ENCODE peak calls at places on chromosome 4, in eight cellular contexts. One of them, this sample, is unnamed.

GRCh38 chr4:110770353-110770752 is 147.5 kb upstream of the PITX2 start:
- DNase-seq in K562: no peak
- DNase-seq in heart left ventricle: no peak
- DNase-seq in left ventricle myocardium inferior: no peak
- DNase-seq in tibial artery: no peak
- DNase-seq in uterus: no peak
- DNase-seq in GM23248: no peak
- DNase-seq in mesendoderm: no peak
- DNase-seq in this sample: no peak

GRCh38 chr4:74453846-74454742 is 9.2 kb downstream of the AREG start:
- DNase-seq in left ventricle myocardium inferior: no peak
- DNase-seq in K562: no peak
- DNase-seq in GM23248: no peak
- DNase-seq in tibial artery: no peak
- DNase-seq in uterus: no peak
- DNase-seq in mesendoderm: no peak
- DNase-seq in heart left ventricle: no peak
- DNase-seq in this sample: no peak

GRCh38 chr4:54439831-54440243 is 210.7 kb downstream of the PDGFRA start:
- DNase-seq in left ventricle myocardium inferior: peak; percentile 17
- DNase-seq in tibial artery: peak; percentile 45
- DNase-seq in mesendoderm: no peak
- DNase-seq in uterus: peak; percentile 15
- DNase-seq in GM23248: peak; percentile 71
- DNase-seq in K562: peak; percentile 14
- DNase-seq in heart left ventricle: peak; percentile 34
- DNase-seq in this sample: no peak

GRCh38 chr4:145937021-145937861 is 1.4 kb downstream of the ZNF827 start:
- DNase-seq in tibial artery: peak; percentile 57
- DNase-seq in mesendoderm: peak; percentile 83
- DNase-seq in GM23248: peak; percentile 79
- DNase-seq in heart left ventricle: peak; percentile 75
- DNase-seq in uterus: peak; percentile 67
- DNase-seq in K562: no peak
- DNase-seq in left ventricle myocardium inferior: peak; percentile 67
- DNase-seq in this sample: peak; percentile 80

GRCh38 chr4:118969359-118969758 is 80.7 kb downstream of the SYNPO2 start:
- DNase-seq in K562: peak; percentile 28
- DNase-seq in mesendoderm: peak; percentile 44
- DNase-seq in uterus: peak; percentile 73
- DNase-seq in heart left ventricle: peak; percentile 63
- DNase-seq in left ventricle myocardium inferior: peak; percentile 51
- DNase-seq in tibial artery: peak; percentile 84
- DNase-seq in GM23248: peak; percentile 86
- DNase-seq in this sample: peak; percentile 51

GRCh38 chr4:2586502-2586901 is 50.1 kb downstream of the FAM193A start:
- DNase-seq in left ventricle myocardium inferior: no peak
- DNase-seq in mesendoderm: no peak
- DNase-seq in uterus: no peak
- DNase-seq in K562: no peak
- DNase-seq in heart left ventricle: no peak
- DNase-seq in tibial artery: no peak
- DNase-seq in GM23248: no peak
- DNase-seq in this sample: no peak

GRCh38 chr4:24372341-24372740 is 212.0 kb downstream of the DHX15 start:
- DNase-seq in K562: no peak
- DNase-seq in uterus: no peak
- DNase-seq in tibial artery: no peak
- DNase-seq in mesendoderm: no peak
- DNase-seq in left ventricle myocardium inferior: no peak
- DNase-seq in heart left ventricle: no peak
- DNase-seq in GM23248: no peak
- DNase-seq in this sample: no peak

GRCh38 chr4:3269105-3269927 is 20.4 kb downstream of the MSANTD1 start:
- DNase-seq in heart left ventricle: no peak
- DNase-seq in GM23248: no peak
- DNase-seq in tibial artery: peak; percentile 17
- DNase-seq in mesendoderm: no peak
- DNase-seq in uterus: no peak
- DNase-seq in K562: no peak
- DNase-seq in left ventricle myocardium inferior: peak; percentile 9
- DNase-seq in this sample: no peak

GRCh38 chr4:931194-931959 is 739 bp downstream of the GAK start:
- DNase-seq in left ventricle myocardium inferior: no peak
- DNase-seq in heart left ventricle: no peak
- DNase-seq in tibial artery: no peak
- DNase-seq in K562: peak; percentile 44
- DNase-seq in GM23248: peak; percentile 90
- DNase-seq in mesendoderm: no peak
- DNase-seq in uterus: no peak
- DNase-seq in this sample: peak; percentile 13

GRCh38 chr4:3079694-3080123 is 5.2 kb downstream of the HTT start:
- DNase-seq in uterus: no peak
- DNase-seq in GM23248: no peak
- DNase-seq in mesendoderm: no peak
- DNase-seq in heart left ventricle: no peak
- DNase-seq in tibial artery: no peak
- DNase-seq in left ventricle myocardium inferior: no peak
- DNase-seq in K562: peak; percentile 87
- DNase-seq in this sample: no peak

GRCh38 chr4:57966987-57967760 is 857.0 kb upstream of the IGFBP7 start:
- DNase-seq in GM23248: no peak
- DNase-seq in tibial artery: no peak
- DNase-seq in uterus: no peak
- DNase-seq in left ventricle myocardium inferior: no peak
- DNase-seq in K562: no peak
- DNase-seq in mesendoderm: no peak
- DNase-seq in heart left ventricle: no peak
- DNase-seq in this sample: no peak

GRCh38 chr4:184850431-184851199 is 24.8 kb upstream of the ACSL1 start:
- DNase-seq in left ventricle myocardium inferior: no peak
- DNase-seq in K562: no peak
- DNase-seq in uterus: no peak
- DNase-seq in GM23248: no peak
- DNase-seq in heart left ventricle: no peak
- DNase-seq in mesendoderm: no peak
- DNase-seq in tibial artery: no peak
- DNase-seq in this sample: no peak

GRCh38 chr4:95985791-95986190 is 145.9 kb downstream of the PDHA2 start:
- DNase-seq in tibial artery: no peak
- DNase-seq in mesendoderm: no peak
- DNase-seq in heart left ventricle: no peak
- DNase-seq in uterus: no peak
- DNase-seq in GM23248: no peak
- DNase-seq in K562: no peak
- DNase-seq in left ventricle myocardium inferior: no peak
- DNase-seq in this sample: no peak

GRCh38 chr4:1239141-1239948 is 9.6 kb downstream of the CTBP1 start:
- DNase-seq in mesendoderm: no peak
- DNase-seq in uterus: peak; percentile 12
- DNase-seq in GM23248: no peak
- DNase-seq in K562: no peak
- DNase-seq in tibial artery: peak; percentile 15
- DNase-seq in heart left ventricle: peak; percentile 20
- DNase-seq in left ventricle myocardium inferior: peak; percentile 12
- DNase-seq in this sample: no peak

GRCh38 chr4:119394826-119395225 is 72.9 kb upstream of the FABP2 start:
- DNase-seq in heart left ventricle: no peak
- DNase-seq in K562: peak; percentile 6
- DNase-seq in tibial artery: no peak
- DNase-seq in GM23248: no peak
- DNase-seq in mesendoderm: no peak
- DNase-seq in left ventricle myocardium inferior: no peak
- DNase-seq in uterus: no peak
- DNase-seq in this sample: no peak

GRCh38 chr4:20676773-20677172 is 23.5 kb upstream of the PACRGL start:
- DNase-seq in left ventricle myocardium inferior: no peak
- DNase-seq in uterus: peak; percentile 23
- DNase-seq in GM23248: no peak
- DNase-seq in K562: no peak
- DNase-seq in heart left ventricle: no peak
- DNase-seq in tibial artery: no peak
- DNase-seq in mesendoderm: no peak
- DNase-seq in this sample: no peak

GRCh38 chr4:77201343-77201742 is 44.3 kb downstream of the CCNG2 start:
- DNase-seq in tibial artery: no peak
- DNase-seq in heart left ventricle: no peak
- DNase-seq in left ventricle myocardium inferior: no peak
- DNase-seq in mesendoderm: no peak
- DNase-seq in GM23248: peak; percentile 75
- DNase-seq in uterus: no peak
- DNase-seq in K562: no peak
- DNase-seq in this sample: no peak

GRCh38 chr4:109816082-109816442 is 500 bp downstream of the GAR1 start:
- DNase-seq in left ventricle myocardium inferior: no peak
- DNase-seq in heart left ventricle: no peak
- DNase-seq in K562: peak; percentile 36
- DNase-seq in tibial artery: no peak
- DNase-seq in uterus: no peak
- DNase-seq in mesendoderm: no peak
- DNase-seq in GM23248: peak; percentile 56
- DNase-seq in this sample: peak; percentile 5

GRCh38 chr4:164731827-164732474 is 22.0 kb upstream of the SMIM31 start:
- DNase-seq in heart left ventricle: peak; percentile 31
- DNase-seq in left ventricle myocardium inferior: peak; percentile 14
- DNase-seq in GM23248: peak; percentile 57
- DNase-seq in uterus: peak; percentile 19
- DNase-seq in mesendoderm: peak; percentile 57
- DNase-seq in K562: peak; percentile 57
- DNase-seq in tibial artery: no peak
- DNase-seq in this sample: peak; percentile 25

DNA sequence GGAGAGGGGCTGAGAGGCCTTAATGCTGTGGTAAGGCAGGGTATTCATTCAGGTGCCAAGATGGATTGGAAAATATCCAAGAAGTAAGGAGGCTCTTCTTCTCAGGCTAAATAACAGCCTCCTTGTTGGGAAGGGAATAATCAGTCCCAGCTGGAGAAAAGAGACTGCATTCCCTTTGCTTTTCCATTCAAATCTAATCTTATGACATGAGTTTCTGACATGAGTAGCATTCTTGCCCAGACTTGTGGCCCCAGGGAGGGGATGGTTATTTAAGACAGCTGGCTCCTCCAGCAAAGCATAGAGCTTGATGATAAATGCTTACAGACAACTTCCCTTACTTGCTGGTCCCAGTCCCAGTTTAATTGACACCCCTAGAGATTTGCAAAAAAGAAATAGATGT is 98.3 kb downstream of the DCLK2 start:
- DNase-seq in GM23248: peak; percentile 32
- DNase-seq in mesendoderm: no peak
- DNase-seq in uterus: no peak
- DNase-seq in heart left ventricle: peak; percentile 61
- DNase-seq in tibial artery: no peak
- DNase-seq in left ventricle myocardium inferior: peak; percentile 31
- DNase-seq in K562: no peak
- DNase-seq in this sample: no peak
- H3K4me1 ChIP-seq in GM23248: peaks cover 6% of the 10 kb centered on the region
- H3K4me1 ChIP-seq in mesendoderm: no peaks in the 10 kb centered on the region
- H3K4me1 ChIP-seq in uterus: no peaks in the 10 kb centered on the region
- H3K4me1 ChIP-seq in heart left ventricle: peaks cover 60% of the 10 kb centered on the region
- H3K4me1 ChIP-seq in tibial artery: peaks cover 31% of the 10 kb centered on the region
- H3K4me1 ChIP-seq in left ventricle myocardium inferior: peaks cover 63% of the 10 kb centered on the region
- H3K4me1 ChIP-seq in K562: no peaks in the 10 kb centered on the region
- H3K4me1 ChIP-seq in this sample: peaks cover 21% of the 10 kb centered on the region

DNA sequence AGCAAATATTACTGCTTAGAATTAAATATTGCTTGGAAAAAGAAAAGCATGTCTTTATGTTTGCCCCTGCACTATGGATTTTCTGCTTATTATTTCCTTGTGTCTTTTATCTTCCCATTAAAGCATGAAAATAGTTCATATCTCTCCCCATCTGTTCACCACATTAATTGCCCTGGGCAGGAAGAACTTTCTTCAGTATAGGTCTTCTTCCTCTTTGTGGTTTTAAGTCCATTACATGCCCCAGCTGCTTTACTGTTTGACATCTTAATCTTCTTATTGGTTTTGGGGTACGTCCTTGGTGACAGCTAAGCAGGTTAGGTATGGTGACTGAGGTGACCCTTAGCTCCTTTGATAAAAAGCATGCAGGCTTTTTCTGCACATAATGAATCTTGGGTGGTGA is 157.3 kb downstream of the AASDH start:
- DNase-seq in uterus: no peak
- DNase-seq in K562: no peak
- DNase-seq in GM23248: no peak
- DNase-seq in left ventricle myocardium inferior: no peak
- DNase-seq in mesendoderm: no peak
- DNase-seq in tibial artery: no peak
- DNase-seq in heart left ventricle: no peak
- DNase-seq in this sample: no peak
- H3K4me1 ChIP-seq in uterus: no peaks in the 10 kb centered on the region
- H3K4me1 ChIP-seq in K562: no peaks in the 10 kb centered on the region
- H3K4me1 ChIP-seq in GM23248: no peaks in the 10 kb centered on the region
- H3K4me1 ChIP-seq in left ventricle myocardium inferior: no peaks in the 10 kb centered on the region
- H3K4me1 ChIP-seq in mesendoderm: peaks cover 5% of the 10 kb centered on the region
- H3K4me1 ChIP-seq in tibial artery: no peaks in the 10 kb centered on the region
- H3K4me1 ChIP-seq in heart left ventricle: no peaks in the 10 kb centered on the region
- H3K4me1 ChIP-seq in this sample: no peaks in the 10 kb centered on the region

GRCh38 chr4:85968945-85969830 is 390.7 kb downstream of the MAPK10 start:
- DNase-seq in GM23248: peak; percentile 86
- DNase-seq in left ventricle myocardium inferior: no peak
- DNase-seq in mesendoderm: peak; percentile 52
- DNase-seq in uterus: no peak
- DNase-seq in heart left ventricle: no peak
- DNase-seq in K562: peak; percentile 33
- DNase-seq in tibial artery: no peak
- DNase-seq in this sample: peak; percentile 14
- H3K4me1 ChIP-seq in GM23248: peaks cover 67% of the 10 kb centered on the region
- H3K4me1 ChIP-seq in left ventricle myocardium inferior: peaks cover 28% of the 10 kb centered on the region
- H3K4me1 ChIP-seq in mesendoderm: no peaks in the 10 kb centered on the region
- H3K4me1 ChIP-seq in uterus: no peaks in the 10 kb centered on the region
- H3K4me1 ChIP-seq in heart left ventricle: peaks cover 34% of the 10 kb centered on the region
- H3K4me1 ChIP-seq in K562: no peaks in the 10 kb centered on the region
- H3K4me1 ChIP-seq in tibial artery: peaks cover 32% of the 10 kb centered on the region
- H3K4me1 ChIP-seq in this sample: peaks cover 6% of the 10 kb centered on the region

GRCh38 chr4:8244001-8244757 is 25.4 kb upstream of the HTRA3 start:
- DNase-seq in mesendoderm: no peak
- DNase-seq in left ventricle myocardium inferior: no peak
- DNase-seq in heart left ventricle: no peak
- DNase-seq in K562: no peak
- DNase-seq in tibial artery: no peak
- DNase-seq in GM23248: no peak
- DNase-seq in uterus: no peak
- DNase-seq in this sample: no peak

GRCh38 chr4:8247047-8247930 is 22.3 kb upstream of the HTRA3 start:
- DNase-seq in GM23248: peak; percentile 21
- DNase-seq in heart left ventricle: peak; percentile 83
- DNase-seq in left ventricle myocardium inferior: peak; percentile 76
- DNase-seq in tibial artery: peak; percentile 68
- DNase-seq in K562: no peak
- DNase-seq in mesendoderm: no peak
- DNase-seq in uterus: no peak
- DNase-seq in this sample: peak; percentile 37

GRCh38 chr4:8242782-8243556 is 26.6 kb upstream of the HTRA3 start:
- DNase-seq in heart left ventricle: no peak
- DNase-seq in K562: peak; percentile 48
- DNase-seq in GM23248: no peak
- DNase-seq in uterus: no peak
- DNase-seq in tibial artery: no peak
- DNase-seq in left ventricle myocardium inferior: no peak
- DNase-seq in mesendoderm: peak; percentile 80
- DNase-seq in this sample: no peak

GRCh38 chr4:8245879-8246833 is 23.4 kb upstream of the HTRA3 start:
- DNase-seq in left ventricle myocardium inferior: no peak
- DNase-seq in GM23248: no peak
- DNase-seq in tibial artery: no peak
- DNase-seq in uterus: no peak
- DNase-seq in K562: no peak
- DNase-seq in heart left ventricle: no peak
- DNase-seq in mesendoderm: no peak
- DNase-seq in this sample: peak; percentile 84

GRCh38 chr4:8244931-8245460 is 24.6 kb upstream of the HTRA3 start:
- DNase-seq in tibial artery: no peak
- DNase-seq in left ventricle myocardium inferior: no peak
- DNase-seq in heart left ventricle: no peak
- DNase-seq in GM23248: no peak
- DNase-seq in uterus: no peak
- DNase-seq in mesendoderm: no peak
- DNase-seq in K562: no peak
- DNase-seq in this sample: no peak
- H3K4me1 ChIP-seq in tibial artery: peaks cover 11% of the 10 kb centered on the region
- H3K4me1 ChIP-seq in left ventricle myocardium inferior: peaks cover 36% of the 10 kb centered on the region
- H3K4me1 ChIP-seq in heart left ventricle: peaks cover 31% of the 10 kb centered on the region
- H3K4me1 ChIP-seq in GM23248: no peaks in the 10 kb centered on the region
- H3K4me1 ChIP-seq in uterus: no peaks in the 10 kb centered on the region
- H3K4me1 ChIP-seq in mesendoderm: peaks cover 4% of the 10 kb centered on the region
- H3K4me1 ChIP-seq in K562: peaks cover 6% of the 10 kb centered on the region
- H3K4me1 ChIP-seq in this sample: peaks cover 20% of the 10 kb centered on the region